ENCODE peak calls at places on chromosomes 5 and 9, in five cellular contexts. S is dorsolateral prefrontal cortex, Z is HCT116, K is kidney epithelial cell, C is GM06990. X is an unnamed sample.

GRCh38 chr5:67082941-67083340 is 113.7 kb downstream of the CD180 start:
- DNase-seq in K (no peak), C (no peak), S (no peak), Z (no peak), X (no peak)

GRCh38 chr5:150734579-150735384 is 24.0 kb downstream of the DCTN4 start:
- DNase-seq in Z (no peak), C (peak), S (no peak), K (no peak), X (no peak)

GRCh38 chr5:175685701-175686350 is 28.0 kb downstream of the HRH2 start:
- DNase-seq in Z (no peak), K (no peak), C (no peak), S (no peak), X (no peak)

GRCh38 chr9:86303316-86303975 is 21.1 kb upstream of the ISCA1 start:
- DNase-seq in S (no peak), K (no peak), Z (no peak), C (no peak), X (no peak)

GRCh38 chr5:108222011-108222410 is 159.9 kb downstream of the FBXL17 start:
- DNase-seq in C (no peak), S (no peak), Z (no peak), K (no peak), X (no peak)

GRCh38 chr9:95775191-95775590 is 100.3 kb upstream of the ERCC6L2 start:
- DNase-seq in Z (no peak), C (no peak), S (no peak), K (no peak), X (no peak)

GRCh38 chr5:139251695-139252288 is 41.7 kb upstream of the MATR3 start:
- DNase-seq in Z (no peak), C (no peak), K (no peak), S (no peak), X (no peak)

GRCh38 chr5:40716000-40716399 is 36.3 kb downstream of the PTGER4 start:
- DNase-seq in S (no peak), K (no peak), Z (no peak), C (no peak), X (no peak)

GRCh38 chr5:124740055-124740454 is 6.4 kb downstream of the ZNF608 start:
- DNase-seq in C (no peak), K (no peak), Z (no peak), S (no peak), X (no peak)

GRCh38 chr5:135337064-135337463 is 62.0 kb downstream of the MACROH2A1 start:
- DNase-seq in Z (no peak), C (no peak), K (no peak), S (peak), X (no peak)

GRCh38 chr9:17171309-17172094 is 36.7 kb downstream of the CNTLN start:
- DNase-seq in C (no peak), Z (no peak), S (no peak), K (no peak), X (no peak)

GRCh38 chr9:123322771-123323481 is 33.1 kb upstream of the CRB2 start:
- DNase-seq in S (no peak), K (no peak), C (peak), Z (no peak), X (no peak)

GRCh38 chr9:130039504-130040147 is 3.4 kb downstream of the FNBP1 start:
- DNase-seq in K (no peak), S (no peak), Z (no peak), C (peak), X (no peak)

GRCh38 chr9:87547665-87548064 is 50.0 kb downstream of the DAPK1 start:
- DNase-seq in C (no peak), K (peak), S (no peak), Z (no peak), X (no peak)

GRCh38 chr5:396715-397032 is 46.3 kb upstream of the EXOC3 start:
- DNase-seq in K (no peak), C (no peak), S (no peak), Z (no peak), X (no peak)

GRCh38 chr5:669842-670395 is 23.2 kb downstream of the TPPP start:
- DNase-seq in S (peak), K (no peak), C (no peak), Z (no peak), X (no peak)

GRCh38 chr5:135135530-135136201 is 101.6 kb upstream of the PITX1 start:
- DNase-seq in S (no peak), K (no peak), Z (peak), C (no peak), X (no peak)

GRCh38 chr9:130745829-130746228 is 52.2 kb downstream of the EXOSC2 start:
- DNase-seq in C (no peak), K (no peak), S (no peak), Z (no peak), X (no peak)

GRCh38 chr5:172952034-172952511 is 7.2 kb upstream of the RPL26L1 start:
- DNase-seq in K (no peak), S (no peak), C (no peak), Z (no peak), X (peak)

GRCh38 chr5:113488645-113489184 is 462 bp upstream of the MCC start:
- DNase-seq in K (no peak), C (no peak), S (no peak), Z (peak), X (no peak)

GRCh38 chr5:107306597-107306996 is 364.1 kb downstream of the EFNA5 start:
- DNase-seq in Z (no peak), S (no peak), K (no peak), C (no peak), X (no peak)

GRCh38 chr9:111399772-111400563 is 69.9 kb upstream of the OR2K2 start:
- DNase-seq in Z (peak), K (no peak), S (no peak), C (no peak), X (no peak)

GRCh38 chr9:109940536-109940935 is 160.5 kb downstream of the PALM2AKAP2 start:
- DNase-seq in S (no peak), K (no peak), Z (no peak), C (no peak), X (no peak)

GRCh38 chr9:38024036-38024681 is 44.9 kb downstream of the SHB start:
- DNase-seq in Z (no peak), K (no peak), C (no peak), S (peak), X (no peak)

GRCh38 chr5:79020861-79021561 is 35.9 kb upstream of the ARSB start:
- DNase-seq in Z (peak), K (no peak), C (peak), S (peak), X (peak)

GRCh38 chr5:132437604-132438275 is 52.8 kb downstream of the IRF1 start:
- DNase-seq in S (no peak), C (peak), K (peak), Z (no peak), X (peak)

GRCh38 chr9:14314424-14314928 is 535 bp upstream of the NFIB start:
- DNase-seq in C (no peak), S (peak), K (no peak), Z (peak), X (peak)

GRCh38 chr5:173458819-173459218 is 130.6 kb upstream of the STC2 start:
- DNase-seq in S (no peak), K (no peak), Z (no peak), C (no peak), X (peak)

GRCh38 chr5:97528941-97529340 is 345.9 kb upstream of the RIOK2 start:
- DNase-seq in C (no peak), Z (no peak), S (no peak), K (no peak), X (peak)

DNA sequence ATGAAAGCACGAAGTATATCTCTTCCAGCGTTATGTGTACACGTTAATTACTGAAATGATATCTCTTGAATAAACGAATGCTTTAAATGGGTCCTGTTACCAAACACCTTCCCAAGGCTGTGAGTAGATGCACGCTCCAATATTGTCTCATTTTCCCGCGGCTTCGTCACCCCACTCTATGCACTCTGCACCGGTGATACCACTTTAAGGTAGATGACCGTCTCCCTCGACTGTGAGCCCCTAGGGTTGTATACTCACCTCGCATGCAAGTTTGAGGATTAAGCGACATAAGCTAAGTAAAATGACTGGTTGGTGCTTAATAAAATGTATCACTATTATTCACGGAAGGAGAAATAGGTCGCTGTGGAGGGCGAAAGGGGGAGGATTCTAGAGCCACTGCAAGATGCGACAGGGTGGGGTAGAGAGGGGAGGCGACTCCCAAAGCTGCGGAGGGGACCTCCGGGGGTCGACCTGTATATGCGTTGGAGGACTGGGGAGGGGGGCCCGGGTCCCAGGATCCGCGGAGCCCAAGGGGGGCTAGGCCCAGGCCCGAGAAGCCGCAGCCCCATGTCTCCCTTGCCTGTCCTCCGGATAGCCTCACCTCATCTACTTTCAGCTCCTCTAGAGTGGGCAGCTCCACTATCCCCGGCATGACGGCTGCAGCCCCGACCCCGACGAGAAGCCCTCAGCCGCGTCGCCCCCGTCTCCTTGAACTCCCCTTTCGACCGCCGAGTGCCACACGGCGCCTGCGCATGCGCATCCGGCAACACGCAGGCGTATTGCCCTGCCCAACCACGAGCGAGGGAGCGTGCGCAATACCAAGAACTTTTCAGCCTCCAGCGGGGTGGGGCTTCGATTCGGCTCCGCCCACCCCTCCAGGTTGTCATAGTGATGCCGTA is at the start of the genes MORN5 and NDUFA8:
- DNase-seq in Z (peak), K (peak), S (peak), C (peak), X (peak)
- TF ChIP-seq CTCF in Z (no peak), K (no peak), S (peak), C (no peak), X (no peak)

GRCh38 chr9:114285166-114285867 is 37.6 kb upstream of the ORM1 start:
- DNase-seq in C (no peak), Z (no peak), K (peak), S (peak), X (peak)
- TF ChIP-seq CTCF in C (no peak), Z (no peak), K (peak), S (no peak), X (peak)

GRCh38 chr9:75890541-75891276 is at the start of gene PCSK5:
- DNase-seq in Z (peak), K (peak), C (peak), S (peak), X (peak)
- TF ChIP-seq CTCF in Z (peak), K (peak), C (peak), S (no peak), X (no peak)

GRCh38 chr5:160023883-160024635 is 15.1 kb downstream of the TTC1 start:
- DNase-seq in S (no peak), Z (no peak), K (no peak), C (no peak), X (no peak)

GRCh38 chr5:160020266-160020770 is 11.4 kb downstream of the TTC1 start:
- DNase-seq in C (no peak), Z (no peak), S (no peak), K (no peak), X (no peak)

GRCh38 chr5:160020969-160021368 is 12.0 kb downstream of the TTC1 start:
- DNase-seq in K (no peak), C (no peak), S (no peak), Z (no peak), X (no peak)

GRCh38 chr5:160021818-160022446 is 13.0 kb downstream of the TTC1 start:
- DNase-seq in S (no peak), K (peak), Z (peak), C (peak), X (peak)
- TF ChIP-seq CTCF in S (peak), K (peak), Z (peak), C (peak), X (peak)

DNA sequence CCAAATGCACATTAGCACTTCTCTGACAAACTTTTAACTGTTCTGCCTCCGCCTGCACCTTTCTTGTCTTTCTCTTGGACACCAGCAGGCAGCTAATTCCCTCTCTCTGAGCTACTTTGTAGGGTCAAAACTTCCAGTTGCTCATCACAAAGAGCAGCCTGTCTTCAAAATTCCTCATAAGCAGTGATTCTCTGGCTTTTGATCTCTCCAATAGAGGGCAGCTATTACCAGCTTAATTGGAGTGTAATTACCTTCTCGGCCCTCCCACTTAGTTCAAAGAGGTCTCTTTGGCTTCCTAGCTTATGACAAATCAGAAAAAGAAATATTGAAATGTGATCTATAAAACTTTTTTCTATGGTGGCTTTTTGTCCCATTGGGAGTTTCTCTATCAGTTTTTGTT is 43.6 kb upstream of the RAD23B start:
- DNase-seq in C (no peak), Z (no peak), K (no peak), S (no peak), X (peak)
- TF ChIP-seq CTCF in C (peak), Z (peak), K (peak), S (peak), X (peak)

DNA sequence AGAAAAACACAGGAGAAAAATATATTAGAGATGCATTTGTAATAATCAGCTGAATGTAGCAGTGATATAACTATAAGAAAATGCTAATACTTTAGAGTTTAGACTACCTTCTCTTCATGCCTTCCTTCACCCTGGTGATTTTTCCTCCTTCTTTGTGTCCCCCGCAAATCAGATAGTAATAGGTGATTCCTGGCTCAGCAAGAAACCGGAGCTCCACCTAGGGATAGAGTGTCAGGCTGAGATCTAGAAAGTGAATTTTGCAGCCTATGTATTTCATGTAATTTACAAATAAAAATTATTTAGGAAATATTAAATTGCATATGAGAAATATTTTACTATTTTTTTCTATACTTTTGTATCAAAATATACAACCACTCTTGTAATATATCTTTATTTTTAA is 109.8 kb upstream of the ST8SIA4 start:
- DNase-seq in S (no peak), C (no peak), K (no peak), Z (no peak), X (no peak)
- TF ChIP-seq CTCF in S (no peak), C (peak), K (peak), Z (no peak), X (no peak)

X was measured in HFFc6.